ENCODE peak calls at places on chromosome 13, in ten cellular contexts. One of them, this sample, is unnamed.

GRCh38 chr13:113616991-113617749 is 32.6 kb downstream of the TFDP1 start:
- DNase-seq in PC-3: no peak
- DNase-seq in OCI-LY7: no peak
- DNase-seq in hepatocyte: peak; percentile 56
- DNase-seq in MM.1S: no peak
- DNase-seq in GM23248: no peak
- DNase-seq in HCT116: no peak
- DNase-seq in GM23338: peak; percentile 69
- DNase-seq in SK-N-SH: no peak
- DNase-seq in Karpas-422: no peak
- DNase-seq in this sample: peak; percentile 22

GRCh38 chr13:110507678-110508381 is 53.7 kb downstream of the RAB20 start:
- DNase-seq in PC-3: peak; percentile 15
- DNase-seq in OCI-LY7: no peak
- DNase-seq in hepatocyte: peak; percentile 38
- DNase-seq in MM.1S: peak; percentile 32
- DNase-seq in GM23248: no peak
- DNase-seq in HCT116: no peak
- DNase-seq in GM23338: no peak
- DNase-seq in SK-N-SH: no peak
- DNase-seq in Karpas-422: no peak
- DNase-seq in this sample: peak; percentile 94

GRCh38 chr13:107025991-107026390 is 458.1 kb upstream of the ARGLU1 start:
- DNase-seq in PC-3: peak; percentile 49
- DNase-seq in OCI-LY7: no peak
- DNase-seq in hepatocyte: peak; percentile 49
- DNase-seq in MM.1S: no peak
- DNase-seq in GM23248: no peak
- DNase-seq in HCT116: no peak
- DNase-seq in GM23338: no peak
- DNase-seq in SK-N-SH: no peak
- DNase-seq in Karpas-422: no peak
- DNase-seq in this sample: peak; percentile 42

GRCh38 chr13:51807041-51807440 is 3.1 kb upstream of the DHRS12 start:
- DNase-seq in PC-3: no peak
- DNase-seq in OCI-LY7: no peak
- DNase-seq in hepatocyte: no peak
- DNase-seq in MM.1S: no peak
- DNase-seq in GM23248: no peak
- DNase-seq in HCT116: no peak
- DNase-seq in GM23338: no peak
- DNase-seq in SK-N-SH: no peak
- DNase-seq in Karpas-422: no peak
- DNase-seq in this sample: no peak

GRCh38 chr13:98581971-98582702 is 5.2 kb upstream of the STK24 start:
- DNase-seq in PC-3: peak; percentile 14
- DNase-seq in OCI-LY7: no peak
- DNase-seq in hepatocyte: peak; percentile 48
- DNase-seq in MM.1S: no peak
- DNase-seq in GM23248: peak; percentile 86
- DNase-seq in HCT116: no peak
- DNase-seq in GM23338: no peak
- DNase-seq in SK-N-SH: no peak
- DNase-seq in Karpas-422: peak; percentile 49
- DNase-seq in this sample: peak; percentile 49

GRCh38 chr13:110869805-110870706 is 44.8 kb downstream of the ANKRD10 start:
- DNase-seq in PC-3: peak; percentile 98
- DNase-seq in OCI-LY7: no peak
- DNase-seq in hepatocyte: peak; percentile 91
- DNase-seq in MM.1S: no peak
- DNase-seq in GM23248: peak; percentile 100
- DNase-seq in HCT116: peak; percentile 99
- DNase-seq in GM23338: peak; percentile 82
- DNase-seq in SK-N-SH: peak; percentile 58
- DNase-seq in Karpas-422: no peak
- DNase-seq in this sample: peak; percentile 96

GRCh38 chr13:40445557-40445990 is 220.9 kb downstream of the FOXO1 start:
- DNase-seq in PC-3: peak; percentile 74
- DNase-seq in OCI-LY7: peak; percentile 100
- DNase-seq in hepatocyte: no peak
- DNase-seq in MM.1S: no peak
- DNase-seq in GM23248: no peak
- DNase-seq in HCT116: no peak
- DNase-seq in GM23338: peak; percentile 14
- DNase-seq in SK-N-SH: no peak
- DNase-seq in Karpas-422: peak; percentile 96
- DNase-seq in this sample: peak; percentile 67

GRCh38 chr13:53069800-53070199 is 41.2 kb downstream of the OLFM4 start:
- DNase-seq in PC-3: no peak
- DNase-seq in OCI-LY7: no peak
- DNase-seq in hepatocyte: no peak
- DNase-seq in MM.1S: no peak
- DNase-seq in GM23248: no peak
- DNase-seq in HCT116: no peak
- DNase-seq in GM23338: no peak
- DNase-seq in SK-N-SH: no peak
- DNase-seq in Karpas-422: no peak
- DNase-seq in this sample: no peak

GRCh38 chr13:64531400-64531799 is 2698.7 kb downstream of the PCDH9 start:
- DNase-seq in PC-3: no peak
- DNase-seq in OCI-LY7: no peak
- DNase-seq in hepatocyte: no peak
- DNase-seq in MM.1S: no peak
- DNase-seq in GM23248: no peak
- DNase-seq in HCT116: no peak
- DNase-seq in GM23338: no peak
- DNase-seq in SK-N-SH: no peak
- DNase-seq in Karpas-422: no peak
- DNase-seq in this sample: no peak

DNA sequence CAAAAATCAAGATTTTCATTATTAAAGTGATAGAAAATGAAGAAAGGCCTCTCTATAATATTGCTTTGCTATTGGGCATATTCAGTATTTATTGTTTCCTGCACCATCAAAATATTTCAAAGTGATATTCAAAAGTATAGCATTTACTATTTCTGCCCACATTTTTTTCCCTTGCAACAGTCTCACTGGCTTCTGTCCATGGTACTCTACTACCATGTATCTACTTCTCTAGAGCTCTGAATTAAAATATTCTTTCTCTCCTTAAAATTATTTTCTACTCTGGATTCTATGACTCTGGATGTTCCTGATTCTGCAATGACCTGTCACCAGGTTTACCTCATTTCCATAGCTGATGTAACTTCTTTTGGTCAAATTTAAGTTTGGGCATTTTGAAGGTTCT is 1508.3 kb upstream of the PRR20A start:
- DNase-seq in PC-3: no peak
- DNase-seq in OCI-LY7: no peak
- DNase-seq in hepatocyte: no peak
- DNase-seq in MM.1S: no peak
- DNase-seq in GM23248: no peak
- DNase-seq in HCT116: no peak
- DNase-seq in GM23338: no peak
- DNase-seq in SK-N-SH: no peak
- DNase-seq in Karpas-422: no peak
- DNase-seq in this sample: no peak
- H3K4me3 ChIP-seq in PC-3: no peak overlapping the region
- H3K4me3 ChIP-seq in OCI-LY7: no peak overlapping the region
- H3K4me3 ChIP-seq in hepatocyte: no peak overlapping the region
- H3K4me3 ChIP-seq in MM.1S: no peak overlapping the region
- H3K4me3 ChIP-seq in GM23248: no peak overlapping the region
- H3K4me3 ChIP-seq in HCT116: no peak overlapping the region
- H3K4me3 ChIP-seq in GM23338: no peak overlapping the region
- H3K4me3 ChIP-seq in SK-N-SH: no peak overlapping the region
- H3K4me3 ChIP-seq in Karpas-422: no peak overlapping the region
- H3K4me3 ChIP-seq in this sample: no peak overlapping the region

GRCh38 chr13:36362251-36362650 is 16.1 kb upstream of the SPART start:
- DNase-seq in PC-3: peak; percentile 64
- DNase-seq in OCI-LY7: no peak
- DNase-seq in hepatocyte: no peak
- DNase-seq in MM.1S: no peak
- DNase-seq in GM23248: peak; percentile 96
- DNase-seq in HCT116: no peak
- DNase-seq in GM23338: no peak
- DNase-seq in SK-N-SH: no peak
- DNase-seq in Karpas-422: no peak
- DNase-seq in this sample: no peak

GRCh38 chr13:36362914-36363313 is 16.7 kb upstream of the SPART start:
- DNase-seq in PC-3: no peak
- DNase-seq in OCI-LY7: no peak
- DNase-seq in hepatocyte: no peak
- DNase-seq in MM.1S: peak; percentile 10
- DNase-seq in GM23248: no peak
- DNase-seq in HCT116: no peak
- DNase-seq in GM23338: no peak
- DNase-seq in SK-N-SH: no peak
- DNase-seq in Karpas-422: no peak
- DNase-seq in this sample: no peak

GRCh38 chr13:36358352-36358751 is 12.2 kb upstream of the SPART start:
- DNase-seq in PC-3: no peak
- DNase-seq in OCI-LY7: no peak
- DNase-seq in hepatocyte: no peak
- DNase-seq in MM.1S: no peak
- DNase-seq in GM23248: no peak
- DNase-seq in HCT116: no peak
- DNase-seq in GM23338: no peak
- DNase-seq in SK-N-SH: no peak
- DNase-seq in Karpas-422: peak; percentile 59
- DNase-seq in this sample: no peak

GRCh38 chr13:36359301-36359950 is 13.2 kb upstream of the SPART start:
- DNase-seq in PC-3: no peak
- DNase-seq in OCI-LY7: no peak
- DNase-seq in hepatocyte: no peak
- DNase-seq in MM.1S: no peak
- DNase-seq in GM23248: no peak
- DNase-seq in HCT116: no peak
- DNase-seq in GM23338: no peak
- DNase-seq in SK-N-SH: no peak
- DNase-seq in Karpas-422: no peak
- DNase-seq in this sample: no peak

DNA sequence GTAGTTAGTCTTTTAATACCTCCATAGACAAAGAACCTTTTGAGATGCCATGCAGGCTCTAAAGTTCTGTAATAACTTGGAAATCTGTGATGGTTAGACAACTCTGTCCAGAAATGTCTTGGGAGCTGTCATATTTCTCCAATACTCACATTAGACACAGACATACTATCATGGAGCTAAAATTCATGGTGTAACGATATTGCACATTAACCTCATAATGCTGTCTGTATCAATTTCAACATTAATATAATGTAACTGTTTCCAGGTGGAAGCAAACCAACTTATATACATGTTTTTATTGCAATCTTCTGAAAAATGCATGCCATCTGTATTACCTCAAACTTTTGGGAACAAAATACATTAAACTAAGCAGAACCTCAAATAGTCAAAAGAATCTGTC is 14.7 kb upstream of the SPART start:
- DNase-seq in PC-3: no peak
- DNase-seq in OCI-LY7: no peak
- DNase-seq in hepatocyte: no peak
- DNase-seq in MM.1S: no peak
- DNase-seq in GM23248: no peak
- DNase-seq in HCT116: no peak
- DNase-seq in GM23338: no peak
- DNase-seq in SK-N-SH: no peak
- DNase-seq in Karpas-422: no peak
- DNase-seq in this sample: no peak
- H3K36me3 ChIP-seq in PC-3: no peaks in the 10 kb centered on the region
- H3K36me3 ChIP-seq in OCI-LY7: no peaks in the 10 kb centered on the region
- H3K36me3 ChIP-seq in hepatocyte: no peaks in the 10 kb centered on the region
- H3K36me3 ChIP-seq in MM.1S: no peaks in the 10 kb centered on the region
- H3K36me3 ChIP-seq in GM23248: no peaks in the 10 kb centered on the region
- H3K36me3 ChIP-seq in HCT116: no peaks in the 10 kb centered on the region
- H3K36me3 ChIP-seq in GM23338: no peaks in the 10 kb centered on the region
- H3K36me3 ChIP-seq in SK-N-SH: no peaks in the 10 kb centered on the region
- H3K36me3 ChIP-seq in Karpas-422: no peaks in the 10 kb centered on the region
- H3K36me3 ChIP-seq in this sample: no peaks in the 10 kb centered on the region

GRCh38 chr13:89486721-89487120 is 1815.5 kb downstream of the SLITRK5 start:
- DNase-seq in PC-3: no peak
- DNase-seq in OCI-LY7: no peak
- DNase-seq in hepatocyte: no peak
- DNase-seq in MM.1S: no peak
- DNase-seq in GM23248: no peak
- DNase-seq in HCT116: no peak
- DNase-seq in GM23338: no peak
- DNase-seq in SK-N-SH: no peak
- DNase-seq in Karpas-422: no peak
- DNase-seq in this sample: no peak

GRCh38 chr13:89496478-89496877 is 1825.3 kb downstream of the SLITRK5 start:
- DNase-seq in PC-3: no peak
- DNase-seq in OCI-LY7: no peak
- DNase-seq in hepatocyte: no peak
- DNase-seq in MM.1S: no peak
- DNase-seq in GM23248: no peak
- DNase-seq in HCT116: no peak
- DNase-seq in GM23338: no peak
- DNase-seq in SK-N-SH: peak; percentile 56
- DNase-seq in Karpas-422: no peak
- DNase-seq in this sample: no peak

GRCh38 chr13:89486065-89486464 is 1814.9 kb downstream of the SLITRK5 start:
- DNase-seq in PC-3: no peak
- DNase-seq in OCI-LY7: no peak
- DNase-seq in hepatocyte: no peak
- DNase-seq in MM.1S: no peak
- DNase-seq in GM23248: no peak
- DNase-seq in HCT116: no peak
- DNase-seq in GM23338: no peak
- DNase-seq in SK-N-SH: peak; percentile 27
- DNase-seq in Karpas-422: no peak
- DNase-seq in this sample: no peak

GRCh38 chr13:89490661-89491060 is 1819.5 kb downstream of the SLITRK5 start:
- DNase-seq in PC-3: no peak
- DNase-seq in OCI-LY7: no peak
- DNase-seq in hepatocyte: no peak
- DNase-seq in MM.1S: no peak
- DNase-seq in GM23248: no peak
- DNase-seq in HCT116: no peak
- DNase-seq in GM23338: no peak
- DNase-seq in SK-N-SH: no peak
- DNase-seq in Karpas-422: no peak
- DNase-seq in this sample: no peak
- H3K9me2 ChIP-seq in PC-3: no peaks in the 10 kb centered on the region
- H3K9me2 ChIP-seq in OCI-LY7: no peaks in the 10 kb centered on the region
- H3K9me2 ChIP-seq in hepatocyte: no peaks in the 10 kb centered on the region
- H3K9me2 ChIP-seq in MM.1S: no peaks in the 10 kb centered on the region
- H3K9me2 ChIP-seq in GM23248: no peaks in the 10 kb centered on the region
- H3K9me2 ChIP-seq in HCT116: no peaks in the 10 kb centered on the region
- H3K9me2 ChIP-seq in GM23338: no peaks in the 10 kb centered on the region
- H3K9me2 ChIP-seq in SK-N-SH: no peaks in the 10 kb centered on the region
- H3K9me2 ChIP-seq in Karpas-422: no peaks in the 10 kb centered on the region
- H3K9me2 ChIP-seq in this sample: no peaks in the 10 kb centered on the region

DNA sequence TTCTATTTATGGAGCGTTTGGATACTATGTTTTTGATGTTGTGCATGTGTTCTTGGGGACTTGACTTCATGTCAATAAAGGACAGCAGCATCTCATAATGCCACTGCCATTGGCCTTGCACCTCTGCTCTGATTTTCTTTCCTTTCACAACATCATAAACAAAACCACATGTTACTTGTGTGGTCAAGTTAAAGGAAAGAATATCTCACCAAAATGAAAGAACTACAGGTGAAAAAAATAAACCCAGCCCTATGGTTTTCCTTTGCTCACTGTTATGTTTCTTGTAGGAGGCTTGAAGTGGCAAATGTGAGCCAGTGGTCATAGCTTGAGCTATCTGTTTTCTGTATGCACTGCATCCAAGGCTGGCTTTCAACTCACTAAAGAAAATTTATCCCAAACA is 240.4 kb downstream of the KCNRG start:
- DNase-seq in PC-3: no peak
- DNase-seq in OCI-LY7: no peak
- DNase-seq in hepatocyte: no peak
- DNase-seq in MM.1S: peak; percentile 31
- DNase-seq in GM23248: no peak
- DNase-seq in HCT116: no peak
- DNase-seq in GM23338: no peak
- DNase-seq in SK-N-SH: no peak
- DNase-seq in Karpas-422: no peak
- DNase-seq in this sample: no peak
- H3K4me3 ChIP-seq in PC-3: no peak overlapping the region
- H3K4me3 ChIP-seq in OCI-LY7: no peak overlapping the region
- H3K4me3 ChIP-seq in hepatocyte: no peak overlapping the region
- H3K4me3 ChIP-seq in MM.1S: no peak overlapping the region
- H3K4me3 ChIP-seq in GM23248: no peak overlapping the region
- H3K4me3 ChIP-seq in HCT116: no peak overlapping the region
- H3K4me3 ChIP-seq in GM23338: no peak overlapping the region
- H3K4me3 ChIP-seq in SK-N-SH: no peak overlapping the region
- H3K4me3 ChIP-seq in Karpas-422: no peak overlapping the region
- H3K4me3 ChIP-seq in this sample: no peak overlapping the region

This sample was measured in PC-9.